ENCODE peak calls at places on chromosome 18, in six cellular contexts. P is DND-41, G is GM23338, R is hepatocyte, N is MM.1S, H is neural progenitor cell. X is an unnamed sample.

GRCh38 chr18:62999392-62999791 is 284.1 kb downstream of the PHLPP1 start:
- DNase-seq in P (no peak), G (no peak), R (no peak), N (no peak), H (no peak), X (no peak)

GRCh38 chr18:26655010-26655613 is 106.8 kb upstream of the KCTD1 start:
- DNase-seq in P (peak), G (no peak), R (peak), N (no peak), H (no peak), X (no peak)

GRCh38 chr18:11089931-11090715 is 59.2 kb downstream of the PIEZO2 start:
- DNase-seq in P (no peak), G (no peak), R (no peak), N (no peak), H (no peak), X (no peak)

GRCh38 chr18:47436871-47437270 is 185.4 kb upstream of the SKOR2 start:
- DNase-seq in P (no peak), G (no peak), R (no peak), N (no peak), H (no peak), X (no peak)

GRCh38 chr18:11872479-11873136 is 21.4 kb downstream of the CHMP1B start:
- DNase-seq in P (no peak), G (peak), R (peak), N (no peak), H (peak), X (no peak)

GRCh38 chr18:23626451-23627279 is 36.0 kb downstream of the ANKRD29 start:
- DNase-seq in P (no peak), G (no peak), R (no peak), N (no peak), H (no peak), X (no peak)

GRCh38 chr18:24244698-24245097 is 105.8 kb downstream of the CABYR start:
- DNase-seq in P (no peak), G (no peak), R (no peak), N (no peak), H (no peak), X (no peak)

GRCh38 chr18:75635096-75635495 is 207.6 kb upstream of the SMIM21 start:
- DNase-seq in P (no peak), G (no peak), R (no peak), N (no peak), H (no peak), X (no peak)

GRCh38 chr18:3294435-3295080 is 32.6 kb downstream of the MYL12B start:
- DNase-seq in P (no peak), G (no peak), R (no peak), N (no peak), H (no peak), X (no peak)

GRCh38 chr18:212780-213179 is 54.4 kb downstream of the USP14 start:
- DNase-seq in P (no peak), G (no peak), R (no peak), N (no peak), H (no peak), X (no peak)

GRCh38 chr18:2050016-2050415 is 521.3 kb downstream of the METTL4 start:
- DNase-seq in P (peak), G (no peak), R (no peak), N (no peak), H (no peak), X (no peak)

GRCh38 chr18:73805991-73806390 is 341.6 kb downstream of the FBXO15 start:
- DNase-seq in P (no peak), G (peak), R (no peak), N (no peak), H (no peak), X (no peak)

GRCh38 chr18:65938592-65939372 is 188.0 kb downstream of the CDH7 start:
- DNase-seq in P (peak), G (peak), R (peak), N (peak), H (peak), X (no peak)

GRCh38 chr18:69308620-69309019 is 92.1 kb upstream of the DOK6 start:
- DNase-seq in P (no peak), G (no peak), R (no peak), N (no peak), H (no peak), X (no peak)

GRCh38 chr18:54766631-54767030 is 61.6 kb upstream of the RAB27B start:
- DNase-seq in P (no peak), G (no peak), R (no peak), N (no peak), H (no peak), X (no peak)

GRCh38 chr18:10787293-10787901 is 261.6 kb downstream of the NAPG start:
- DNase-seq in P (peak), G (peak), R (peak), N (peak), H (peak), X (peak)

GRCh38 chr18:32773187-32773712 is 427 bp upstream of the KLHL14 start:
- DNase-seq in P (no peak), G (no peak), R (no peak), N (no peak), H (no peak), X (no peak)

GRCh38 chr18:47418746-47419145 is 167.3 kb upstream of the SKOR2 start:
- DNase-seq in P (no peak), G (peak), R (peak), N (no peak), H (no peak), X (no peak)

GRCh38 chr18:67731853-67732252 is 215.3 kb upstream of the DSEL start:
- DNase-seq in P (no peak), G (no peak), R (no peak), N (no peak), H (no peak), X (no peak)

GRCh38 chr18:48827321-48828200 is 123.2 kb downstream of the SMAD7 start:
- DNase-seq in P (no peak), G (peak), R (peak), N (no peak), H (peak), X (no peak)

GRCh38 chr18:3875961-3876360 is 426.0 kb downstream of the TGIF1 start:
- DNase-seq in P (no peak), G (no peak), R (no peak), N (no peak), H (no peak), X (no peak)

GRCh38 chr18:9746958-9747357 is 38.9 kb downstream of the RAB31 start:
- DNase-seq in P (no peak), G (no peak), R (no peak), N (no peak), H (no peak), X (no peak)

GRCh38 chr18:32771871-32772499 is 838 bp downstream of the KLHL14 start:
- DNase-seq in P (no peak), G (peak), R (peak), N (no peak), H (peak), X (no peak)

GRCh38 chr18:44736664-44737063 is 56.0 kb downstream of the SETBP1 start:
- DNase-seq in P (no peak), G (no peak), R (no peak), N (no peak), H (no peak), X (no peak)

GRCh38 chr18:63043516-63043915 is 276.1 kb downstream of the BCL2 start:
- DNase-seq in P (no peak), G (no peak), R (no peak), N (no peak), H (no peak), X (no peak)

GRCh38 chr18:59272971-59273935 is at the start of gene RAX:
- DNase-seq in P (no peak), G (peak), R (peak), N (no peak), H (peak), X (no peak)
- TF ChIP-seq EZH2 in P (no peak), G (peak), R (peak), N (no peak), H (peak), X (peak)

GRCh38 chr18:7565677-7566076 is 1.4 kb upstream of the PTPRM start:
- DNase-seq in P (no peak), G (no peak), R (no peak), N (no peak), H (no peak), X (no peak)
- H3K27ac ChIP-seq in P (no peak), G (no peak), R (peak), N (no peak), H (no peak), X (no peak)

DNA sequence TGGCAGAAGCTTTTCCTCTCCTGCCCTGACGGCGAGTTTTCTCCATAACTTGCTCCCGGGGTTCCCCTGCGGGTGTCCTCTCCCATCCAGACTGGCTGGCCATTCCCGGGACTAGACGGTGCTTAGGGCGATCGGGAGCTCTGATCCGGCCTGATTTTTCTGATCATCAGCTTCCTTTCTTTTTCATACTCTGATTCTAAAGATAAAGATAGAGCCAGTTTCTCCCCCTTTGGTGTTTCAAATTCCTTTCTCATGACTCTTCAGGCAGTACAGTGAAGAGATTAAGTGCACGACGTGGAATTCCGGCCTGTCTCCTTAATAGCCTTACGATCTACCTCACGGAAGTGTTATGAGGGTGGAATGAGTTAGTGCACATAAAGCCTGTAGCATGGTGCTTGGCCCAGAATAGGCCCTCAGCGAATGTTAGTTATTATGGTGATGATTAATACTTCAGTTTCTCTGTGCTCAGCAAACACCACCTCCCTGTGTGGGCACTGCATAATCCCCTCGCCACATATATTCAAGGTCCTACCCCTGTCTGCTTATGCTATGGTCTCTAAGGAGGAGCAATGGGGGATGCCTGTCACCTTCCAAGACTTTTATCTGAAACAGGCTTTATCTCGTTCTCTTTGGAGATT is 254.9 kb downstream of the CDH2 start:
- DNase-seq in P (no peak), G (peak), R (peak), N (no peak), H (peak), X (peak)
- H2AFZ ChIP-seq in P (no peak), G (peak), R (peak), N (no peak), H (peak), X (peak)

GRCh38 chr18:79637921-79638855 is 41.4 kb upstream of the CTDP1 start:
- DNase-seq in P (no peak), G (peak), R (no peak), N (no peak), H (no peak), X (no peak)
- TF ChIP-seq EZH2 in P (no peak), G (no peak), R (no peak), N (no peak), H (no peak), X (no peak)

X was measured in keratinocyte.